ENCODE peak calls at places on chromosomes 4 and X, in four cellular contexts. O is trophoblast cell, G is IMR-90, J is H9. W is an unnamed sample.
A peak's percentile ranks its signal among the peaks of the same experiment; 100 is the strongest.

GRCh38 chr4:169225058-169225751 is 45.6 kb downstream of the SH3RF1 start:
- DNase-seq in O (peak; percentile 38), G (peak; percentile 98), J (no peak), W (peak; percentile 98)

GRCh38 chrX:22666441-22666840 is 333.3 kb upstream of the DDX53 start:
- DNase-seq in O (no peak), G (peak; percentile 27), J (peak; percentile 71), W (peak; percentile 7)

GRCh38 chr4:118849867-118850812 is 14.2 kb upstream of the SEC24D start:
- DNase-seq in O (no peak), G (peak; percentile 14), J (peak; percentile 66), W (peak; percentile 52)

GRCh38 chr4:57442834-57443291 is 332.7 kb upstream of the IGFBP7 start:
- DNase-seq in O (peak; percentile 52), G (peak; percentile 13), J (peak; percentile 75), W (peak; percentile 23)

GRCh38 chr4:833731-834367 is 7.9 kb upstream of the CPLX1 start:
- DNase-seq in O (no peak), G (no peak), J (no peak), W (no peak)

GRCh38 chrX:129540068-129540653 is at the start of gene OCRL:
- DNase-seq in O (peak; percentile 52), G (peak; percentile 59), J (peak; percentile 76), W (peak; percentile 70)

GRCh38 chr4:156111706-156112105 is 158.0 kb upstream of the CTSO start:
- DNase-seq in O (no peak), G (no peak), J (no peak), W (no peak)

GRCh38 chrX:127457161-127457560 is 595.0 kb downstream of the ACTRT1 start:
- DNase-seq in O (no peak), G (no peak), J (no peak), W (no peak)

DNA sequence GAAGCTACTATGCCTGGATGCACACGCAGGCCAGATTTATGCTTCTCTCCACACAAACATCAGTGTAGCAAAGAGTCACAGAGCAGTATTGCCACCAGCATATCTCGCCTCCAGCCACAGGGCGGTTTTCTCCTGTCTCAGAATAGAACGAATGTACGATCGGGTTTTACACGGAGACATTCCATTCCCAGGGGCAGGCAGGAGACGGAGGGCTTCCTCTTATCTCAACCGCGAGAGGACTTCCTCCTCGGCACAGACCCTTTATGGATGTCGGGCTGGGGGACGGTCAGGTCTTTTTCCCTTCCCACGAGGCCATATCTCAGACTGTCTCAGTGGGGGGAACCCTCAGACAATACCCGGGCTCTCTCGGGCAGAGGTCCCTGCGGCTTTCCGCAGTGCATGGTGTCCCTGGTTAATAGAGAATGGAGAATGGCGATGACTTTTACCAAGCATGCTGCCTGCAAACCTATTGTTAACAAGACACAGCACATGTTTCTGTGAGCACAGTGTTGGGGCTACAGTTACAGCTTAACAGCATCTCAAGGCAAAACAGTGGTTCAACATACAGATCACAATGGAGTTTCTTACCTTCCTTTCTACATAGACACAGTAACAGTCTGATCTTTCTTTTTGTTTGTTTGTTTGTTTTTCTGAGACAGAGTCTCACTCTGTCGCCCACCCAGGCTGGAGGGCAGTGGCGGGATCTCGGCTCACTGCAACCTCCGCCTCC is 24.1 kb downstream of the CSF2RA start:
- DNase-seq in O (no peak), G (no peak), J (no peak), W (no peak)
- H2AFZ ChIP-seq in O (no peak overlapping the region), G (no peak overlapping the region), J (no peak overlapping the region), W (no peak overlapping the region)

DNA sequence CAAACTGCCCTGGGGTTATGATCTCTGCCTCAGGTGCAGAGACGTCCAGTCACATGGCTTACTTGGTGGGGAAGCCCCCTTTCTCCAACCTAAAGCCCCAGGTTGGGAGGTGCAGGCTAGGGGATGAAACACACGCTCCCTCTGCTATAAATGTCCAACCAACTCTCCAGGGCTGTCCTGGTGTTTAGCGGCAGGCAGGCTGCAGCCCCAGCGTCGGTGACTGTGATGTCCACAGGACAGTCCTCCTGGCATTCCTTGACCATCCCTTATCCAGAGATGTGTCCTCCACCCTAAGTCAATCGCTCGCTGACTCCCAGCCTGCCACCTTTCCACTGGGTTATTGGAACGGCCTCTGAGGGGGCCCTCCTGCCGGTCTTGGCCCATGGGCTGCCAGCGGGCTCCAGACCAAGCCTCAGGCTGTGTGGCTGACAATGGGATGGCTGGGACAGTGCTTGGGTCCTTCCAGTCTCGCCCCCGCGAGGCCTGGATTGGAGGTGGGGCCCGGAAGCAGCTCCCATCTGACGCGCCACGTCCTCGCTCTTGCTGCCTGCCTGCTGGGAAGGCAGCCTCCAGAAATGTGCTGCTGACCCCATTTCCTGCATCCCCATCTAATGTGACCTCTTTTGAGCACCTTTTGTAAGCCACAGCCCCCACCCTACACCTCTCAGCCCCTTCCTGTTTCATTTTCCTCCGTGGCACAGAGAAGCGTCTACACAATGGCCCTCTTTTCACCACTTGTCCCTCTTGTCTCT is 60.8 kb upstream of the ADRA2C start:
- DNase-seq in O (no peak), G (no peak), J (no peak), W (no peak)
- H4K91ac ChIP-seq in O (no peak overlapping the region), G (no peak overlapping the region), J (no peak overlapping the region), W (no peak overlapping the region)

GRCh38 chr4:90185416-90185815 is 58.2 kb downstream of the CCSER1 start:
- DNase-seq in O (no peak), G (no peak), J (no peak), W (no peak)
- H2AFZ ChIP-seq in O (no peak overlapping the region), G (no peak overlapping the region), J (no peak overlapping the region), W (no peak overlapping the region)

DNA sequence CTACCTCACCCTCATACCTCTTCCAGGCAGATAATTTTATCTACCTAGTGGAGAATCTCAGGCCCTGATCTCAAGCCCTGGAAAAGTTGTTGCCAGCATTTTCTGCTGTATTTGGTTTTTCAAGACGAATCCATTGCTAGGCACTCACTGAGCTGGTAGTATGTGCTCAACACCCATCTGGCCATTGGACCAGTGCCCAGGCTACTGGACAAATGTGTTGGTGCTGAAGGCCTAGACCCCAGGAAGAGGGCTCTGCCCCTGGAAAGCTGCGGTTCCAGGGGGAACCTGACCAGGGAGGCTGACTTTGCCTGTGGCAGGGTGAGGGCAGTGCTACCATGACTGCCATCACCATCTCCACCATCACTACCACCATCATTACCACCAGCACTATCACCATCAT is 72.4 kb downstream of the PSAPL1 start:
- DNase-seq in O (no peak), G (no peak), J (no peak), W (no peak)
- H4K91ac ChIP-seq in O (no peak overlapping the region), G (no peak overlapping the region), J (no peak overlapping the region), W (no peak overlapping the region)

GRCh38 chrX:123960956-123961267 is 594 bp upstream of the STAG2 start:
- DNase-seq in O (no peak), G (no peak), J (no peak), W (no peak)

GRCh38 chrX:123959281-123960063 is 2.0 kb upstream of the STAG2 start:
- DNase-seq in O (peak; percentile 0), G (no peak), J (no peak), W (peak; percentile 42)

GRCh38 chrX:123962006-123962485 is 540 bp downstream of the STAG2 start:
- DNase-seq in O (peak; percentile 0), G (no peak), J (no peak), W (no peak)

GRCh38 chrX:123962794-123963373 is 1.4 kb downstream of the STAG2 start:
- DNase-seq in O (peak; percentile 80), G (peak; percentile 94), J (peak; percentile 89), W (peak; percentile 97)

DNA sequence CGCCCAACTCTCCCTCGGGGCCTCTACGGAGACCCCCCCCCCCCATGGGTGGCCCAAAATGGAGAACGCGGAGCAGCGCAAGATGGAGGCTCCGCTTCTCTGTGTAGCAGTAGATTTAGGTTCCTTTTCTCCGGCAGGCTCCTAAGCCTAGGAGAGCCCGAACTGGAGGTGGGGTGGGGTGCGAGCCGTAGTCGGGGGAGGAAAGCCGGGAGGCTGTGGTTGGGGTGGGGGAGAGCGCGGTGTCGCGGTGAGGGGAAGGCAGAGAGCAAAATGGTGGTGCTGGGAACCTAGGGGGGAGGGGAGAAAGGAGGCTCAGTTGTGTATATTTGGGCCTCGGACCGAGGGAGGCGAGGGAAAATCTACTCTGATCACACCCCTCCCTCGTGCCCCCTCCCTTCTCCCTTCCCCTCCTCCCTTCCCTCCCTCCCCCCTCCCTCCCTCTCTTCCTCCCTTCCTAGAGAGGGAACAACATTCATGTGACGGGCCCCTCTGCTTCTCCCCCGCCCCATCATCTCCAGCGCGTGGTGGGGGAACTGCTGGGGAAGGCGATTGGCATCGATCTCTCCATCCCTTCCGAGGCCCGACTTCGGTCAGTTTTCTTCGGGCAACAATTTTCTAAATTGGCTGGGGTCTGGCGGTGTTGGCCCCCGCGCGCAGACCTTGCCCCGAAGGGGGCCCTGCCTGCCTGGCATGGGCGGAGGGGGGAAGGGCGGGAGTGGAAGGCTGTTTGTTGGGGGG is at the start of gene STAG2:
- DNase-seq in O (peak; percentile 28), G (peak; percentile 85), J (peak; percentile 80), W (peak; percentile 93)
- H2AFZ ChIP-seq in O (peak within 1 kb of the TSS; percentile 59), G (peak within 1 kb of the TSS; percentile 86), J (no peak within 1 kb of the TSS), W (no peak within 1 kb of the TSS)

GRCh38 chr4:188454573-188454972 is 315.3 kb downstream of the TRIML1 start:
- DNase-seq in O (no peak), G (no peak), J (no peak), W (no peak)
- H4K91ac ChIP-seq in O (no peak overlapping the region), G (peak overlapping the region; percentile 2), J (no peak overlapping the region), W (no peak overlapping the region)

DNA sequence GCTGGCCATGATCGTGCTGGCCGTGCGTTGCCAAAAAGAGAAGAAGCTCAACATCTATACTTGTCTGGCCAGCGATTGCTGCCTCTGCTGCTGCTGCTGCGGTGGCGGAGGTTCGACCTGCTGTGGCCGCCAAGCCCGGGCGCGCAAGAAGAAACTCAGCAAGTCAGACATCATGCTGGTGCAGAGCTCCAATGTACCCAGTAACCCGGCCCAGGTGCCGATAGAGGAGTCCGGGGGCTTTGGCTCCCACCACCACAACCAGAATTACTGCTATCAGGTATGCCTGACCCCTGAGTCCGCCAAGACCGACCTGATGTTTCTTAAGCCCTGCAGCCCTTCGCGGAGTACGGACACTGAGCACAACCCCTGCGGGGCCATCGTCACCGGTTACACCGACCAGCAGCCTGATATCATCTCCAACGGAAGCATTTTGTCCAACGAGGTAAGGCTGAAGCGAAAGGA is 3.3 kb downstream of the PCDH10 start:
- DNase-seq in O (peak; percentile 33), G (no peak), J (peak; percentile 49), W (no peak)
- H2AFZ ChIP-seq in O (peak overlapping the region; percentile 37), G (peak overlapping the region; percentile 71), J (no peak overlapping the region), W (peak overlapping the region; percentile 36)

GRCh38 chr4:148268835-148269234 is 173.4 kb downstream of the NR3C2 start:
- DNase-seq in O (no peak), G (no peak), J (no peak), W (no peak)

GRCh38 chr4:148271166-148271565 is 171.0 kb downstream of the NR3C2 start:
- DNase-seq in O (no peak), G (no peak), J (no peak), W (no peak)

GRCh38 chr4:148270600-148270999 is 171.6 kb downstream of the NR3C2 start:
- DNase-seq in O (no peak), G (no peak), J (no peak), W (no peak)

GRCh38 chr4:148273501-148273986 is 168.7 kb downstream of the NR3C2 start:
- DNase-seq in O (no peak), G (no peak), J (no peak), W (no peak)
- H4K91ac ChIP-seq in O (no peak overlapping the region), G (no peak overlapping the region), J (no peak overlapping the region), W (no peak overlapping the region)

GRCh38 chr4:162164881-162165528 is 1.2 kb upstream of the FSTL5 start:
- DNase-seq in O (no peak), G (no peak), J (no peak), W (no peak)

GRCh38 chr4:162162672-162163071 is 1.1 kb downstream of the FSTL5 start:
- DNase-seq in O (no peak), G (no peak), J (no peak), W (no peak)

GRCh38 chr4:162163892-162164759 is at the start of gene FSTL5:
- DNase-seq in O (peak; percentile 42), G (peak; percentile 2), J (peak; percentile 99), W (peak; percentile 84)
- H2AFZ ChIP-seq in O (peak within 1 kb of the TSS; percentile 99), G (peak within 1 kb of the TSS; percentile 43), J (peak within 1 kb of the TSS; percentile 68), W (peak within 1 kb of the TSS; percentile 7)

GRCh38 chrX:120775959-120776358 is 99.7 kb downstream of the CT47B1 start:
- DNase-seq in O (no peak), G (no peak), J (no peak), W (no peak)

GRCh38 chrX:120781416-120781815 is 94.2 kb downstream of the CT47B1 start:
- DNase-seq in O (no peak), G (no peak), J (no peak), W (peak; percentile 35)
- H4K91ac ChIP-seq in O (no peak overlapping the region), G (no peak overlapping the region), J (no peak overlapping the region), W (no peak overlapping the region)

W was measured in mesenchymal stem cell.